ENCODE peak calls at places on chromosomes 4 and X, in six cellular contexts. Z is uterus, X is lower leg skin, N is GM12878, L is NB4, S is spleen. R is an unnamed sample.

GRCh38 chr4:105990933-105991332 is 95.7 kb downstream of the NPNT start:
- DNase-seq in Z (peak), X (peak), N (no peak), L (no peak), S (peak), R (no peak)

GRCh38 chr4:27692098-27692679 is 831.5 kb downstream of the STIM2 start:
- DNase-seq in Z (no peak), X (no peak), N (no peak), L (peak), S (peak), R (peak)

GRCh38 chr4:144451771-144452170 is 194.2 kb upstream of the HHIP start:
- DNase-seq in Z (no peak), X (no peak), N (no peak), L (no peak), S (no peak), R (no peak)

GRCh38 chrX:79081895-79082512 is 62.5 kb upstream of the GPR174 start:
- DNase-seq in Z (no peak), X (no peak), N (peak), L (peak), S (no peak), R (no peak)

GRCh38 chrX:2664497-2664896 is 26.6 kb upstream of the CD99 start:
- DNase-seq in Z (peak), X (no peak), N (no peak), L (no peak), S (no peak), R (peak)

GRCh38 chr4:87025614-87026041 is 90.8 kb downstream of the AFF1 start:
- DNase-seq in Z (no peak), X (no peak), N (peak), L (no peak), S (no peak), R (no peak)

GRCh38 chrX:40154853-40155616 is 57.3 kb upstream of the BCOR start:
- DNase-seq in Z (peak), X (no peak), N (no peak), L (peak), S (peak), R (peak)

GRCh38 chr4:151620066-151620465 is 140.7 kb downstream of the GATB start:
- DNase-seq in Z (no peak), X (no peak), N (no peak), L (no peak), S (no peak), R (no peak)

GRCh38 chr4:2091990-2092652 is 33.0 kb downstream of the NAT8L start:
- DNase-seq in Z (no peak), X (peak), N (no peak), L (no peak), S (peak), R (no peak)

GRCh38 chr4:144582105-144582850 is 63.7 kb upstream of the HHIP start:
- DNase-seq in Z (no peak), X (no peak), N (no peak), L (no peak), S (no peak), R (no peak)

GRCh38 chr4:47010347-47011188 is 17.2 kb upstream of the GABRA4 start:
- DNase-seq in Z (no peak), X (no peak), N (peak), L (peak), S (no peak), R (no peak)

GRCh38 chrX:139120760-139121159 is 409.2 kb upstream of the FGF13 start:
- DNase-seq in Z (no peak), X (no peak), N (no peak), L (no peak), S (no peak), R (no peak)

GRCh38 chr4:122854860-122855259 is 28.2 kb downstream of the FGF2 start:
- DNase-seq in Z (no peak), X (no peak), N (no peak), L (no peak), S (no peak), R (no peak)

GRCh38 chr4:177380730-177381287 is 61.4 kb downstream of the AGA start:
- DNase-seq in Z (no peak), X (no peak), N (no peak), L (peak), S (no peak), R (peak)

GRCh38 chr4:137267024-137267423 is 265.3 kb downstream of the PCDH18 start:
- DNase-seq in Z (no peak), X (no peak), N (no peak), L (no peak), S (no peak), R (no peak)

GRCh38 chr4:108814327-108814726 is 51.5 kb upstream of the ETNPPL start:
- DNase-seq in Z (no peak), X (no peak), N (no peak), L (no peak), S (no peak), R (no peak)

GRCh38 chr4:81836716-81837115 is 365.0 kb upstream of the RASGEF1B start:
- DNase-seq in Z (no peak), X (no peak), N (no peak), L (no peak), S (no peak), R (no peak)

GRCh38 chrX:11953615-11954014 is 184.7 kb upstream of the FRMPD4 start:
- DNase-seq in Z (no peak), X (no peak), N (no peak), L (no peak), S (no peak), R (no peak)

GRCh38 chr4:41644288-41644914 is 104.1 kb downstream of the PHOX2B start:
- DNase-seq in Z (no peak), X (peak), N (no peak), L (no peak), S (no peak), R (peak)

GRCh38 chrX:85052636-85053343 is 49.1 kb downstream of the APOOL start:
- DNase-seq in Z (no peak), X (no peak), N (no peak), L (peak), S (no peak), R (no peak)

GRCh38 chr4:185933078-185933581 is 121.1 kb upstream of the SORBS2 start:
- DNase-seq in Z (no peak), X (no peak), N (no peak), L (no peak), S (no peak), R (no peak)

GRCh38 chr4:75490155-75490554 is 24.0 kb downstream of the RCHY1 start:
- DNase-seq in Z (no peak), X (no peak), N (no peak), L (peak), S (no peak), R (no peak)

GRCh38 chrX:21438792-21439191 is 64.6 kb downstream of the CNKSR2 start:
- DNase-seq in Z (no peak), X (no peak), N (peak), L (peak), S (no peak), R (no peak)

GRCh38 chr4:48705609-48706008 is 74.5 kb downstream of the FRYL start:
- DNase-seq in Z (no peak), X (no peak), N (no peak), L (no peak), S (no peak), R (no peak)

GRCh38 chrX:10327651-10328050 is 170.9 kb downstream of the CLCN4 start:
- DNase-seq in Z (no peak), X (no peak), N (no peak), L (no peak), S (no peak), R (no peak)

GRCh38 chr4:154119317-154119716 is 330.4 kb upstream of the SFRP2 start:
- DNase-seq in Z (no peak), X (no peak), N (no peak), L (no peak), S (no peak), R (no peak)

GRCh38 chr4:144340931-144341330 is 200.4 kb upstream of the GYPA start:
- DNase-seq in Z (no peak), X (no peak), N (no peak), L (no peak), S (no peak), R (no peak)

GRCh38 chrX:154485150-154486051 is 1.0 kb downstream of the UBL4A start:
- DNase-seq in Z (peak), X (no peak), N (no peak), L (no peak), S (peak), R (no peak)

GRCh38 chrX:119605398-119605738 is 856 bp downstream of the NKRF start:
- DNase-seq in Z (peak), X (no peak), N (no peak), L (peak), S (peak), R (peak)

GRCh38 chrX:23841847-23842522 is 59.0 kb downstream of the SAT1 start:
- DNase-seq in Z (no peak), X (peak), N (no peak), L (no peak), S (no peak), R (no peak)

GRCh38 chrX:136909706-136910564 is 29.4 kb upstream of the RBMX start:
- DNase-seq in Z (peak), X (peak), N (peak), L (peak), S (no peak), R (peak)
- TF ChIP-seq POLR2A in Z (peak), X (no peak), N (no peak), L (peak), S (no peak), R (no peak)

GRCh38 chr4:184298255-184298654 is 80.6 kb upstream of the ENPP6 start:
- DNase-seq in Z (no peak), X (no peak), N (no peak), L (no peak), S (no peak), R (peak)
- TF ChIP-seq POLR2A in Z (no peak), X (no peak), N (no peak), L (no peak), S (no peak), R (no peak)

GRCh38 chr4:102105983-102106382 is 239.3 kb downstream of the SLC39A8 start:
- DNase-seq in Z (no peak), X (no peak), N (no peak), L (no peak), S (no peak), R (no peak)
- TF ChIP-seq POLR2A in Z (no peak), X (no peak), N (no peak), L (no peak), S (no peak), R (no peak)

GRCh38 chrX:103254921-103255455 is at the start of gene TCEAL8:
- DNase-seq in Z (peak), X (peak), N (peak), L (peak), S (peak), R (peak)
- TF ChIP-seq POLR2A in Z (peak), X (no peak), N (peak), L (no peak), S (peak), R (no peak)

DNA sequence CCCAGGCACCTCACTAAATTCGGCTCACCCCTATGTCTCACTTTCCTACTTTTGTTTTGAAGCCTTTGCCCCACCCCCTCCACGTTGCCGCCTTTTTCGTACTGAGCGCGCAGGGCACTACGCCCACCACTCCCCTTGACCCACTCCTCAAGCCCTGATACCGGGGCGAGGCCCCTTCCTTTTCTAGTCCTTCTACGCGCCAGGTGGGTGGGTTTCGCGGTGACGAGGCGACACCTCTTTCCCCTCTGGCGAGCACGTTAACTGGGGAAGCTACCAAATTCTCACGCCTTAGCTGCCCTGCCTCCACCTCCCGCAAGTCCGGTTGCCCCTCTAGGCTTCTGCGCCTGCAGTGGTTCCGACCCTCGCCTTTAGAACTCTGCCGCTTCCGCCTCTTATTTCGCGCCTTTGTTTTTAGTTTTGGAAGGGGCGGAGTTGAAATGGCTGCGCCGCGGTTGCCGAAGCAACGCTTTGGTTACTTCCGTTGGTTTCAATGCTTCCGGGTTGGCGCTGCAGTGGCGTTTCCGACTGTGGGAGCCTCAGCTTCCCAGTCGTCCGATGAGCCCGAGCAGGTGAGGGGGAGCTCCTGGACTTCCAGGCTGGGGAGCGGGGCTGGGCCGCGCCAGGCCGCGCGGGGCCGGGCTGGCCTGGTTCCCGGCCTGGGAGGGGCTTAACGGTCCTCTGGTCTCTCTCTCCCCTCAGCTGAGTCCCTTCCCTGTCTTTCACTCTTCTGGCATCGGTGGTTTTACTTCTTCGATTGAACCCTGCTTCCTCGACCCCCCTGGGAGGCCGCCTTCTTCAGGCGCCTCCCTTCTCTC is at the start of gene SLC25A14:
- DNase-seq in Z (peak), X (peak), N (peak), L (peak), S (peak), R (peak)
- TF ChIP-seq POLR2A in Z (no peak), X (no peak), N (peak), L (peak), S (no peak), R (no peak)

GRCh38 chrX:68832516-68833447 is 4.0 kb downstream of the EFNB1 start:
- DNase-seq in Z (no peak), X (peak), N (no peak), L (no peak), S (no peak), R (no peak)

GRCh38 chrX:68835104-68835442 is 6.3 kb downstream of the EFNB1 start:
- DNase-seq in Z (no peak), X (no peak), N (no peak), L (no peak), S (no peak), R (no peak)

GRCh38 chrX:68834371-68835103 is 5.7 kb downstream of the EFNB1 start:
- DNase-seq in Z (no peak), X (peak), N (no peak), L (no peak), S (no peak), R (no peak)

GRCh38 chrX:68833448-68833805 is 4.6 kb downstream of the EFNB1 start:
- DNase-seq in Z (no peak), X (peak), N (no peak), L (no peak), S (no peak), R (no peak)

GRCh38 chrX:68833855-68834331 is 5.1 kb downstream of the EFNB1 start:
- DNase-seq in Z (no peak), X (peak), N (no peak), L (peak), S (no peak), R (no peak)
- TF ChIP-seq POLR2A in Z (no peak), X (no peak), N (no peak), L (no peak), S (no peak), R (no peak)

GRCh38 chr4:17310269-17310652 is 201.6 kb downstream of the QDPR start:
- DNase-seq in Z (no peak), X (no peak), N (peak), L (no peak), S (no peak), R (no peak)
- TF ChIP-seq POLR2A in Z (no peak), X (no peak), N (no peak), L (no peak), S (no peak), R (no peak)

GRCh38 chr4:158208931-158209640 is 1.2 kb upstream of the TMEM144 start:
- DNase-seq in Z (no peak), X (no peak), N (no peak), L (peak), S (peak), R (no peak)

GRCh38 chr4:158211288-158211687 is 1.0 kb downstream of the TMEM144 start:
- DNase-seq in Z (no peak), X (no peak), N (no peak), L (no peak), S (no peak), R (no peak)

DNA sequence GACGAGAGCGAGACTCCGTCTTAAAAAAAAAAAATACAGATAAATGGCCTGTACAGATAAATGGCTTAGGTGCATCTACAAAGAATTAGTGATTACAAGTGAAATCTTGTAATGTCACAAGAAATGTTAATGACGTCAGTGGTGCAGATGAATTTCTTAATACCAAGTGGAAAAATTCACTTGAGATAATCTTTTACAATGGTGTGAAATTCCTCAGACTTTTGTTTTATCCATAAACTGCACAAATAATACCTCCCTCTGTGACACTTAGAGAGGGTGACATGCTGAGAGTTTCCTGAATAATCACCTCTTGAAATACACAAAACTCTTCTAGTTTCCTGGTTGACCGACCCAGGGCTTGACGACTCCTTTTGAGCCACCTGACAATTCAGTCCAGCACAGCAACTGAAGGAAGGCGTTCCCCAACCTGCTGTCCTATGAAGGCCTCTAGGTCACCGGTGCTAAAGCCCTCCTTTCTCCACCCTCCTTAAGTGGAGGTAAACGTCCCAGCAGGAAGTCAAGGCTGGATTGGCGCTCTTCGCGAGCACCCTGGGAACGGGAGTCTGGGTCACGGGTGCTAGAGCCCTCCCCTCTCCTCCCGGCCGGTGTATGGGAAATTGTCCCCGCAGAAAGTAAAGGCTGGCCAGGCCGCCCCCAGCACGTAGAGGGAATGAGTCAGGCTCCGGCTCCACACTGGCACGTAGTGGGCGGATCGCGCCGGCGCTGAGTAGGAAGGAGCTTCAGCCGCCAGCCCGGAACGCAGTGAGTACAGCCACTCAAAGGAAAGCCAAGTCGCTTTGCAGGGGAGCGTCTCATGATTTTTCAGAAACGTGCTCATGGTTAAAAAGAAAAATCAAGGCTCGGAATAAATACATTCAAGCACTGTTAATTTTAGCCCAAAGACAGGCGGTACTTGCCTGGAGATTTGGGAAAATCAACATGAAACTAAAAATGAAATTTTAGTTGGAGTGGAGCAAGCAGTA is at the start of gene TMEM144:
- DNase-seq in Z (peak), X (peak), N (no peak), L (peak), S (peak), R (peak)
- TF ChIP-seq POLR2A in Z (peak), X (no peak), N (peak), L (no peak), S (no peak), R (no peak)

GRCh38 chrX:41332988-41333743 is 796 bp upstream of the DDX3X start:
- DNase-seq in Z (peak), X (peak), N (peak), L (peak), S (peak), R (peak)
- TF ChIP-seq POLR2A in Z (peak), X (no peak), N (peak), L (peak), S (no peak), R (no peak)

GRCh38 chr4:13504374-13504773 is 20.2 kb upstream of the RAB28 start:
- DNase-seq in Z (no peak), X (no peak), N (no peak), L (no peak), S (no peak), R (no peak)
- TF ChIP-seq POLR2A in Z (no peak), X (no peak), N (no peak), L (no peak), S (no peak), R (no peak)